ENCODE peak calls at places on chromosomes 16 and 17, in seven cellular contexts. C is HL-60, M is prostate gland, U is GM23338, P is GM12878, A is breast epithelium, H is esophagus muscularis mucosa. L is an unnamed sample.

GRCh38 chr16:48963901-48964615 is 317.6 kb downstream of the CBLN1 start:
- DNase-seq in M (no peak), P (no peak), H (no peak), A (no peak), C (no peak), U (no peak), L (no peak)

GRCh38 chr17:17151962-17152361 is 54.2 kb downstream of the PLD6 start:
- DNase-seq in P (no peak), M (peak; percentile 71), U (no peak), A (peak; percentile 79), C (no peak), H (peak; percentile 95), L (peak; percentile 90)

GRCh38 chr16:65015577-65015976 is 106.3 kb downstream of the CDH11 start:
- DNase-seq in P (no peak), C (no peak), H (no peak), M (no peak), A (no peak), U (peak; percentile 14), L (no peak)

GRCh38 chr16:84607061-84607460 is 10.8 kb downstream of the COTL1 start:
- DNase-seq in C (no peak), P (no peak), U (no peak), M (no peak), A (no peak), H (no peak), L (no peak)

GRCh38 chr17:7029659-7030058 is 6.2 kb upstream of the SLC16A13 start:
- DNase-seq in C (no peak), U (no peak), M (no peak), A (no peak), P (no peak), H (no peak), L (no peak)

GRCh38 chr17:8326591-8327583 is 12.8 kb upstream of the ODF4 start:
- DNase-seq in U (peak; percentile 61), P (no peak), A (no peak), H (no peak), M (no peak), C (peak; percentile 8), L (peak; percentile 70)

GRCh38 chr17:45237686-45238085 is 16.0 kb downstream of the FMNL1 start:
- DNase-seq in A (no peak), P (no peak), U (no peak), C (no peak), M (no peak), H (no peak), L (no peak)

GRCh38 chr16:14501331-14502255 is 128.5 kb downstream of the PARN start:
- DNase-seq in A (peak; percentile 89), P (peak; percentile 50), M (peak; percentile 88), C (peak; percentile 28), U (peak; percentile 82), H (peak; percentile 95), L (peak; percentile 89)

GRCh38 chr17:69672924-69673323 is 258.4 kb downstream of the MAP2K6 start:
- DNase-seq in U (no peak), H (no peak), A (no peak), P (no peak), M (no peak), C (no peak), L (no peak)

GRCh38 chr16:63684702-63685101 is 1437.2 kb downstream of the CDH11 start:
- DNase-seq in A (no peak), M (no peak), U (peak; percentile 37), C (no peak), H (no peak), P (no peak), L (no peak)

GRCh38 chr16:84569382-84569987 is 48.4 kb downstream of the COTL1 start:
- DNase-seq in H (no peak), M (no peak), U (no peak), A (no peak), C (peak; percentile 80), P (peak; percentile 36), L (no peak)

GRCh38 chr17:9212376-9213310 is 191.3 kb downstream of the NTN1 start:
- DNase-seq in H (no peak), U (no peak), A (no peak), P (no peak), M (no peak), C (no peak), L (peak; percentile 57)

GRCh38 chr17:6555331-6556120 is 829 bp downstream of the PITPNM3 start:
- DNase-seq in H (no peak), A (no peak), C (no peak), U (peak; percentile 78), P (no peak), M (peak; percentile 38), L (no peak)

GRCh38 chr17:16342979-16343378 is 10.3 kb downstream of the CENPV start:
- DNase-seq in M (no peak), C (no peak), P (no peak), U (no peak), H (no peak), A (no peak), L (no peak)

GRCh38 chr16:29858149-29858899 is 4.7 kb downstream of the CDIPT start:
- DNase-seq in A (no peak), H (no peak), C (no peak), U (no peak), M (peak; percentile 60), P (no peak), L (no peak)

GRCh38 chr17:57396515-57396921 is 140.2 kb downstream of the MSI2 start:
- DNase-seq in P (no peak), M (no peak), H (no peak), U (no peak), A (no peak), C (no peak), L (no peak)

GRCh38 chr17:37503148-37503547 is 13.5 kb downstream of the DUSP14 start:
- DNase-seq in P (no peak), A (no peak), U (no peak), M (no peak), H (no peak), C (no peak), L (no peak)

GRCh38 chr17:35795007-35795870 is at the start of gene MMP28:
- DNase-seq in M (no peak), C (no peak), U (peak; percentile 69), H (peak; percentile 89), P (no peak), A (no peak), L (no peak)

GRCh38 chr17:2770129-2770528 is 20.7 kb upstream of the CCDC92B start:
- DNase-seq in A (no peak), C (no peak), M (no peak), H (no peak), P (no peak), U (no peak), L (no peak)

GRCh38 chr16:86523166-86523740 is 12.9 kb downstream of the FOXF1 start:
- DNase-seq in C (no peak), A (no peak), H (no peak), M (no peak), U (no peak), P (no peak), L (no peak)

GRCh38 chr17:62565817-62566216 is 61.7 kb upstream of the MRC2 start:
- DNase-seq in A (no peak), M (no peak), H (no peak), U (no peak), P (no peak), C (no peak), L (no peak)

GRCh38 chr17:43976956-43977837 is 23.5 kb upstream of the PYY start:
- DNase-seq in U (no peak), M (no peak), P (no peak), H (no peak), A (no peak), C (no peak), L (no peak)

GRCh38 chr16:67163164-67163902 is 1.2 kb upstream of the HSF4 start:
- DNase-seq in P (no peak), H (no peak), A (no peak), U (peak; percentile 65), C (no peak), M (peak; percentile 56), L (no peak)

GRCh38 chr17:40112718-40113109 is 9.1 kb upstream of the MSL1 start:
- DNase-seq in M (no peak), U (no peak), P (no peak), H (no peak), C (no peak), A (peak; percentile 33), L (no peak)
- H3K27ac ChIP-seq in M (peak overlapping the region; percentile 97), U (peak overlapping the region; percentile 9), P (no peak overlapping the region), H (peak overlapping the region; percentile 96), C (no peak overlapping the region), A (peak overlapping the region; percentile 99), L (peak overlapping the region; percentile 94)

DNA sequence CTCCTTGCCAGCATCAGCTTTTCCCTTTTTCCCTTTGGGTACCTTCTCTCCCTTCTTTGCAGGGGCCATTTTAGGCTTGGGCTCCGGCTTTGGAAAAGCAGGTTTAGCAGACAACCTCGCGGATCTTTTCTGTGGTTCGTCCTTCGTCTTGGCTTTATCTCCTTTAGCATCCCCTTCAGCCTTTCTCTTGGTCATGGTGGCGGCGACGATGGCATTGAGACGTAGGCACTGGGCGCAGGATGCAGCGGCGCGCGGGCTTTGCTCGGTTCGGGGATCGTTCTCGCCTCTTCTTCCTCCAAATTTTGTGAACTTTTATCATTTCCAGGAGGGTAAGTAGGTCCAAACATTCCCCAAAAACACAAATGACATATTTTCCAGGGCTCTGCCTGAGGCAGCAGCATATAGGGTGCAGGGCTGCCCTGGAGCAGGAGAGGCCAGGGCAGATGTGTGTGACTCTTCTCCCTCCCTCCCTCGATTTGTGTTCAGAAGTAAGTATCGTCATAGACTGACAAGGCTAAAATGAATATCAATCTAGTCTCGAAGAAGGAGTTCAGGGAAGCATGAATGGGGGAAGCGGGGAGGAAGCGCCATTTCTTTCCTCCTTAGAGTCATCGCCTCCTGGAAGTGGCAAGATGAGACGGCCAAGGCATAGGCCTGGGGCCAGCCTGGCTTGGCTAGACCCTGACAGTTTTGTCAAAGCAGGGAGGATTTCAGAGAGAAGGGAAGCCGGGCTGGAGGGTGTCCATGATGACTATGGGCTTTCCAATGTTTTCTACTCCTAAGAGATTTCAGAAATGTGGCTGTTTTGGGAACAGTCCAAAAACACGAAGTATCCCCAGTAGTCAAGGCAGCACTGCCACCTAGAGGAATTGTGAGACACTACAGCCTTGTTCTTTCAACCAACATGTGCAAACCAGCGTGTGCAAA is 13.2 kb downstream of the CHCT1 start:
- DNase-seq in P (peak; percentile 31), M (peak; percentile 77), H (no peak), U (peak; percentile 89), A (peak; percentile 72), C (peak; percentile 74), L (peak; percentile 78)
- TF ChIP-seq POLR2AphosphoS5 in P (no peak), M (peak; percentile 75), H (peak; percentile 71), U (no peak), A (peak; percentile 67), C (no peak), L (peak; percentile 37)

GRCh38 chr16:88703486-88704309 is 2.5 kb downstream of the RNF166 start:
- DNase-seq in C (peak; percentile 76), P (no peak), U (no peak), M (no peak), H (no peak), A (peak; percentile 37), L (no peak)
- H3K27ac ChIP-seq in C (peak overlapping the region; percentile 94), P (peak overlapping the region; percentile 73), U (peak overlapping the region; percentile 69), M (peak overlapping the region; percentile 11), H (peak overlapping the region; percentile 66), A (no peak overlapping the region), L (peak overlapping the region; percentile 12)

DNA sequence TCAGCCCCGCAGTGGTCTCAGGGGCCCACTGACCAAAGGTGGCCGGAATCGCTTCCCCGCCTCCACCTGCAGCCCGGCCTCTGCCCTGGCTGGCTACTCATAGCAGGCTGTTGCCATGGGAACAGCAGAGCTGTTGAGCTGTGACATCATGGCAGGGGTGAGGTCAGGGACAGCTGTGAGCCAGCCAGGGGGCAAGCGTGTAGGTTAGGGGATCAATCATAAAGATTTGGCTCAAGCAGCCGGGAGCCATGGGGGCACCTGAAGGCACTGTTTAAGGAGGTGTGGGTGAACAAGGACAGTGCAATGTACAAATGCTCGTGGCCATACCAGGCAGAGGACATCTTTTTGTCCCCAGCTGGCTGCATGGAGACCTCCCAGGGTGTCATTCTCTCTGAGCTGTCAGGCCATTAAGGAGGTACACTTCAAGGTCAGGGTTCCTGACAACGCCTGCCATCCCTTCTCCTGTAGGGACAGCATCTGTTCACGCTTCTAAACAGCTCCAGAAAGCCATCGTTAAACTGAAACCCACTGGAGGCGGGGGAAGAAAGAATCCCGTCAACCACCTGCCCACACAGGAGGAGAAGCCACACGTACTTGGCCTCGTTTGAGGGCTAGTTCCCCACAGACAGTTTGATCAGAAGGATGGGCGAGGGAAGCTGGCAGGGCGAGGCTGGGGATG is at the start of gene CEP295NL:
- DNase-seq in A (no peak), U (peak; percentile 59), P (no peak), H (no peak), M (no peak), C (no peak), L (no peak)
- TF ChIP-seq POLR2AphosphoS5 in A (no peak), U (no peak), P (no peak), H (no peak), M (no peak), C (no peak), L (no peak)